ENCODE peak calls at places on chromosomes 16 and 17, in seven cellular contexts. R is foreskin fibroblast; Z is lower lobe of right lung; B is activated T-helper 1 cell treated with Interleukin-2 at 50 U/mL for 16 hours; J is tibial nerve; O is activated naive CD4-positive, alpha-beta T cell treated with anti-CD3 and anti-CD28 coated beads, Interleukin-2, amount 10 ng/mL, durations not matched to agents 7 days and 5 days; S is HCT116. F is an unnamed sample.

GRCh38 chr17:48543854-48544355 is 1.0 kb downstream of the HOXB2 start:
- DNase-seq in R (no peak), Z (no peak), B (no peak), J (no peak), O (no peak), S (no peak), F (no peak)

GRCh38 chr16:66220766-66221165 is 145.7 kb upstream of the CDH5 start:
- DNase-seq in R (no peak), Z (no peak), B (no peak), J (no peak), O (no peak), S (no peak), F (peak; percentile 77)

GRCh38 chr17:69093279-69093789 is 32.6 kb upstream of the ABCA9 start:
- DNase-seq in R (no peak), Z (no peak), B (no peak), J (no peak), O (no peak), S (no peak), F (no peak)

GRCh38 chr17:20157078-20157360 is 147.9 kb downstream of the SPECC1 start:
- DNase-seq in R (no peak), Z (no peak), B (no peak), J (no peak), O (no peak), S (no peak), F (no peak)

GRCh38 chr16:70252355-70252988 is 732 bp upstream of the EXOSC6 start:
- DNase-seq in R (peak; percentile 46), Z (no peak), B (no peak), J (no peak), O (peak; percentile 34), S (no peak), F (no peak)

GRCh38 chr17:48299760-48300159 is 130.3 kb downstream of the SKAP1 start:
- DNase-seq in R (no peak), Z (no peak), B (no peak), J (no peak), O (no peak), S (no peak), F (no peak)

GRCh38 chr17:68248199-68248825 is 469 bp downstream of the AMZ2 start:
- DNase-seq in R (peak; percentile 73), Z (no peak), B (no peak), J (peak; percentile 41), O (no peak), S (no peak), F (no peak)

GRCh38 chr16:87457724-87458423 is 35.0 kb downstream of the ZCCHC14 start:
- DNase-seq in R (peak; percentile 97), Z (no peak), B (no peak), J (no peak), O (no peak), S (peak; percentile 97), F (no peak)